ENCODE peak calls at places on chromosomes 13 and 19, in seven cellular contexts. J is neural progenitor cell, D is SK-N-SH, I is OCI-LY7, Q is GM23248, C is hepatocyte, H is HCT116. Y is an unnamed sample.

GRCh38 chr19:10899171-10899653 is 27.9 kb downstream of the CARM1 start:
- DNase-seq in J (no peak), Q (no peak), H (no peak), C (no peak), I (no peak), D (peak), Y (peak)

GRCh38 chr19:4910594-4911273 is 1.4 kb downstream of the UHRF1 start:
- DNase-seq in J (peak), I (peak), Q (peak), H (no peak), C (no peak), D (peak), Y (peak)

GRCh38 chr13:39913928-39914327 is 258.5 kb downstream of the COG6 start:
- DNase-seq in J (no peak), C (no peak), Q (peak), D (no peak), H (no peak), I (no peak), Y (no peak)

GRCh38 chr13:96860829-96861228 is 133.4 kb downstream of the OXGR1 start:
- DNase-seq in D (no peak), J (no peak), C (no peak), Q (no peak), H (no peak), I (no peak), Y (no peak)

GRCh38 chr19:53553865-53554791 is 16.2 kb downstream of the ZNF331 start:
- DNase-seq in H (no peak), C (no peak), I (no peak), J (no peak), D (peak), Q (peak), Y (peak)

GRCh38 chr13:38703255-38703654 is 16.4 kb downstream of the FREM2 start:
- DNase-seq in I (no peak), H (no peak), J (no peak), D (no peak), Q (no peak), C (no peak), Y (no peak)

GRCh38 chr19:31254611-31255010 is 94.6 kb downstream of the TSHZ3 start:
- DNase-seq in I (no peak), Q (no peak), D (no peak), H (no peak), J (no peak), C (no peak), Y (no peak)

GRCh38 chr13:96020155-96020575 is 33.0 kb downstream of the UGGT2 start:
- DNase-seq in D (peak), Q (peak), C (peak), J (peak), I (peak), H (peak), Y (peak)

GRCh38 chr19:5480427-5480836 is 25.2 kb downstream of the ZNRF4 start:
- DNase-seq in J (peak), H (peak), Q (peak), I (peak), D (peak), C (no peak), Y (peak)

GRCh38 chr13:46615888-46616531 is 63.0 kb downstream of the LRCH1 start:
- DNase-seq in I (no peak), Q (peak), J (no peak), H (no peak), D (no peak), C (peak), Y (no peak)

GRCh38 chr19:11087870-11088507 is 1.3 kb upstream of the LDLR start:
- DNase-seq in C (no peak), J (no peak), H (no peak), D (no peak), I (no peak), Q (no peak), Y (no peak)

GRCh38 chr19:5738423-5738822 is 18.0 kb downstream of the CATSPERD start:
- DNase-seq in I (no peak), J (no peak), Q (peak), C (no peak), D (no peak), H (no peak), Y (peak)

GRCh38 chr13:80630685-80631121 is 289.8 kb upstream of the SPRY2 start:
- DNase-seq in D (no peak), H (no peak), C (no peak), I (no peak), J (no peak), Q (no peak), Y (peak)

GRCh38 chr13:112244061-112244460 is 132.1 kb upstream of the SPACA7 start:
- DNase-seq in Q (no peak), I (no peak), C (no peak), D (no peak), J (no peak), H (no peak), Y (no peak)

GRCh38 chr19:6524326-6524725 is 6.5 kb upstream of the TNFSF9 start:
- DNase-seq in J (no peak), D (no peak), I (no peak), C (no peak), Q (no peak), H (no peak), Y (no peak)

DNA sequence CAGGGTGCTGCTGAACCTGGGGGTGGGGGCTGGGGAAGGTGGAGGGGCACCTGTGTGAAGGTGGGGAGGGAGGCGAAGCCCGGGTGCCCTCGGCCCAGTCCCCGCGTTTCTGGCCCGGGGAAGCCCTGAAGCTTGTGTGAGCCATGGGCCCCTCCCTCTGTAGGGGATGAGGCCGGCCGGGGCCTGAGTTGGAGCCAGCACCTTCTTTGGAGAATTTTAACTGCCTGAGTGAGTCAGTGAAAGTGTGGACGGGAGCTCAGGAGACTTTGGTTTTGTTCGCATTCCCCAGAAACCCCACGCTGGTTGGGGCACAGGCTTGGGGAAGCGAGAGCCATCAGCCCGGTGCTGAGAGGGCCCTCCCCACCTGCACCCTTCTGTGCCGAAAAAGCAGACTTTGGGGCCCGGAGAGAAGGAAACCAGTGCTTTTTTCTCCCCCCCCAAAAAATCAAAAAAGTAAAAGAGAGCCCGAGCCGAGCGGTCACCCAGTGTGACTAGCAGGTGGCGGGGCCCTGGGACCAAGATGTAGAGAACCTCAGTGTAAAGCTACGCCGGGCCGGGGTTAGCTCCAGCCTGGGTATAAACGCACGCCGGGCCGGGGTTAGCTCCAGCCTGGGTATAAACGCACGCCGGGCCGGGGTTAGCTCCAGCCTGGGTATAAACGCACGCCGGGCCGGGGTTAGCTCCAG is 45.1 kb downstream of the TMEM255B start:
- DNase-seq in D (no peak), H (no peak), C (no peak), J (no peak), Q (no peak), I (no peak), Y (peak)
- TF ChIP-seq EZH2phosphoT487 in D (no peak), H (no peak), C (no peak), J (no peak), Q (no peak), I (no peak), Y (no peak)

GRCh38 chr13:36767276-36767675 is 51.7 kb upstream of the RFXAP start:
- DNase-seq in I (no peak), J (no peak), Q (no peak), D (no peak), C (no peak), H (no peak), Y (no peak)

GRCh38 chr13:36766295-36766694 is 52.7 kb upstream of the RFXAP start:
- DNase-seq in J (no peak), I (no peak), D (no peak), Q (peak), C (no peak), H (peak), Y (peak)

GRCh38 chr13:36764536-36764935 is 54.5 kb upstream of the RFXAP start:
- DNase-seq in D (no peak), Q (no peak), C (no peak), H (no peak), J (no peak), I (no peak), Y (no peak)

GRCh38 chr13:36763322-36763721 is 55.7 kb upstream of the RFXAP start:
- DNase-seq in D (no peak), I (no peak), J (no peak), H (no peak), C (no peak), Q (no peak), Y (no peak)

DNA sequence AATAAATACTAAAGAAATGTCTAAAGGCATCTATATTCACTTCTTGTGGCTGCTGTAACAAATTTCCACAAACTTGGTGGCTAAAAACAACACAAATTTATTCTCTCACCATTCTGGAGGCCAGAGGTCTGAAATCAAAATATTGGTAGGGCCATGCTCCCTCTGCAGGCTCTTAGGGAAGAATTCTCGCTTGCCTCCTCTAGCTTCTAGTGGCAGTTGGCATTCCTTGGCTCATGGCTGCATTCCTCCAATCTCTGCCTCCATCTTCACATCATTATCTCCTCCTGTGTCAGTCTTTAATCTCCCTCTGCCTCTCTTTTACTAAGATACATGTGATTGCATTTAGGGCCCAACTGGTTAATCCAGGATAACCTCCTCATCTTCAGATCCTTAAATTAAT is 54.1 kb upstream of the RFXAP start:
- DNase-seq in J (no peak), C (no peak), H (no peak), D (no peak), Q (no peak), I (no peak), Y (no peak)
- TF ChIP-seq EZH2phosphoT487 in J (no peak), C (no peak), H (no peak), D (no peak), Q (no peak), I (no peak), Y (no peak)

GRCh38 chr19:45637890-45638667 is 1.1 kb downstream of the EML2 start:
- DNase-seq in D (no peak), I (no peak), J (no peak), C (peak), Q (peak), H (no peak), Y (no peak)
- TF ChIP-seq EZH2phosphoT487 in D (no peak), I (no peak), J (no peak), C (no peak), Q (no peak), H (no peak), Y (no peak)

GRCh38 chr19:3760871-3761361 is 576 bp downstream of the APBA3 start:
- DNase-seq in Q (peak), I (peak), J (no peak), H (no peak), C (no peak), D (no peak), Y (no peak)

GRCh38 chr19:3759482-3760254 is 1.8 kb downstream of the APBA3 start:
- DNase-seq in I (no peak), J (no peak), C (no peak), Q (no peak), H (no peak), D (no peak), Y (no peak)

GRCh38 chr19:3762501-3763459 is at the start of gene MRPL54:
- DNase-seq in C (peak), D (peak), I (peak), H (peak), J (peak), Q (peak), Y (peak)

GRCh38 chr19:3761382-3762129 is at the start of gene APBA3:
- DNase-seq in H (peak), D (peak), Q (peak), I (peak), C (peak), J (peak), Y (peak)

GRCh38 chr19:3762130-3762473 is 380 bp upstream of the MRPL54 start:
- DNase-seq in H (no peak), D (no peak), Q (no peak), J (no peak), C (no peak), I (no peak), Y (no peak)
- TF ChIP-seq EZH2phosphoT487 in H (no peak), D (no peak), Q (no peak), J (no peak), C (no peak), I (no peak), Y (no peak)

GRCh38 chr13:107005577-107005976 is 437.6 kb upstream of the ARGLU1 start:
- DNase-seq in H (no peak), Q (no peak), C (peak), D (no peak), I (no peak), J (no peak), Y (no peak)

GRCh38 chr13:107003911-107004310 is 436.0 kb upstream of the ARGLU1 start:
- DNase-seq in H (no peak), D (no peak), Q (no peak), J (no peak), I (no peak), C (no peak), Y (no peak)

DNA sequence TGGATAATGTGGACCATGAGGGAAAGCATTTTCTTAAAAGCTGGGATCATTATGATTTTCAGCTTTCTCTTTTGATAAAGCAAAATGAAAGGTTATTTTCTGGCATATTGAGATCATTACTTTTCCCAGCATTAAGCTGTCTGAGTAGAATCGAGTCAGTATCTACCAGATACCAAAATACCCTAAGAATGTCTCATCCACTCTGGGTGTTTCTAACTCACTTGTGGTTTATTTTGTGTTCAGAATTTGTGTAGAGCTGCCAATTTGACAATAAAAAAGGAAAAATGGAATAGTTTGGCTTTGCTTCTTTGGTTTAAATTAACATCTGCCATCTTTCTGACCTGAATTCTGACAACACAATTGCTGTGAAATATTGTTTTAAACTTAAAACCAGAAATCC is 438.7 kb upstream of the ARGLU1 start:
- DNase-seq in C (no peak), H (no peak), Q (no peak), J (no peak), I (no peak), D (no peak), Y (no peak)
- TF ChIP-seq EZH2phosphoT487 in C (no peak), H (no peak), Q (no peak), J (no peak), I (no peak), D (no peak), Y (no peak)

GRCh38 chr19:49666120-49666444 is 349 bp downstream of the BCL2L12 start:
- DNase-seq in D (no peak), I (no peak), J (no peak), H (no peak), Q (no peak), C (no peak), Y (no peak)
- TF ChIP-seq EZH2phosphoT487 in D (no peak), I (no peak), J (no peak), H (no peak), Q (no peak), C (no peak), Y (no peak)

GRCh38 chr13:114013336-114013735 is 39.5 kb upstream of the C13orf46 start:
- DNase-seq in I (no peak), H (no peak), Q (no peak), J (no peak), D (no peak), C (no peak), Y (no peak)
- TF ChIP-seq EZH2phosphoT487 in I (no peak), H (no peak), Q (no peak), J (no peak), D (no peak), C (no peak), Y (no peak)

DNA sequence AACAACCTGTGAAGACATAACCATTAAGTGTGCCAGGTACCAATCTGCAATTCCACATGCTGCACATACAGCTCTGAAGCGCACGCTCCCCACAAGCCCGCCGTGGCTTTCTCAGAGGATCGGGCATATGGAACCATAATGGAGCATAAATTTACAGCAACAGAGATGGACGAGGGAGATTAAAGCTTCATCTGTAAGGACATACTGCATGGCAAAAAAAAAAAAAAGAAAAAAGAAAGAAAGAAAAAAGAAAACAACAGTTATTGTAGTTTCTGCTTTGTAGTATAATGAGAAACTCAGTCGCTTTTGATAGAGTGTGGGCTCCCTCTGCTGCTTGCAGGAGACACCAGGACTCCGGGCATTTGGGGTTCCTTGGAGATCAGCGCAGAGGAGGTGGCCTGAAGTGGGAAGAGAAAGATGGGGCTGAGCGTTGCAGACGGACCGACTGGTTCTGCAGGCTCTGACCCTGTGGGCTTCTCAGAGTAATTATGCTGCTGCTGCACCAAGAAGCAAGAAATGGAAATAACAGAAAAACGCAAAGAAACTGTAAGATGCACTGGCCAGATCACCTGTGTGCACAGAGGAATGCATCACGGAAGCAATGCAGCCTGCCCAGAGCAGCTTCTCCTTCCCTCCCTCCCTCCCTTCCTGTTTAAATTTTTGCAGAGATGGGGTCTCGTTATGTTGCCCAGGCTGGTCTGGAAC is 10.8 kb upstream of the PDCD5 start:
- DNase-seq in H (peak), C (peak), Q (peak), D (peak), J (peak), I (peak), Y (peak)
- TF ChIP-seq EZH2phosphoT487 in H (no peak), C (no peak), Q (no peak), D (no peak), J (no peak), I (no peak), Y (no peak)

Y was measured in PC-3.